ENCODE peak calls at places on chromosomes 12 and 14, in six cellular contexts. One of them, this sample, is unnamed.

GRCh38 chr14:101963611-101964296 is 619 bp upstream of the DYNC1H1 start:
- DNase-seq in left ventricle myocardium inferior: no peak
- DNase-seq in esophagus squamous epithelium: no peak
- DNase-seq in cardiac muscle cell: no peak
- DNase-seq in body of pancreas: no peak
- DNase-seq in cardiac fibroblast: no peak
- DNase-seq in this sample: no peak

GRCh38 chr12:77116277-77116676 is 50.9 kb upstream of the E2F7 start:
- DNase-seq in cardiac fibroblast: peak; percentile 65
- DNase-seq in cardiac muscle cell: peak; percentile 22
- DNase-seq in left ventricle myocardium inferior: no peak
- DNase-seq in esophagus squamous epithelium: no peak
- DNase-seq in body of pancreas: no peak
- DNase-seq in this sample: no peak

GRCh38 chr12:21334771-21335325 is at the start of gene SLCO1A2:
- DNase-seq in cardiac fibroblast: peak; percentile 5
- DNase-seq in cardiac muscle cell: no peak
- DNase-seq in left ventricle myocardium inferior: no peak
- DNase-seq in esophagus squamous epithelium: no peak
- DNase-seq in body of pancreas: no peak
- DNase-seq in this sample: no peak

GRCh38 chr14:55867726-55868125 is 250.5 kb upstream of the PELI2 start:
- DNase-seq in cardiac muscle cell: no peak
- DNase-seq in cardiac fibroblast: peak; percentile 69
- DNase-seq in left ventricle myocardium inferior: no peak
- DNase-seq in body of pancreas: no peak
- DNase-seq in esophagus squamous epithelium: no peak
- DNase-seq in this sample: no peak

GRCh38 chr12:66036317-66036716 is 94.2 kb downstream of the LLPH start:
- DNase-seq in body of pancreas: peak; percentile 29
- DNase-seq in left ventricle myocardium inferior: peak; percentile 40
- DNase-seq in cardiac fibroblast: peak; percentile 97
- DNase-seq in cardiac muscle cell: peak; percentile 85
- DNase-seq in esophagus squamous epithelium: no peak
- DNase-seq in this sample: peak; percentile 89

GRCh38 chr12:113161415-113162016 is 12.0 kb downstream of the CFAP73 start:
- DNase-seq in esophagus squamous epithelium: no peak
- DNase-seq in body of pancreas: no peak
- DNase-seq in left ventricle myocardium inferior: no peak
- DNase-seq in cardiac fibroblast: no peak
- DNase-seq in cardiac muscle cell: no peak
- DNase-seq in this sample: no peak

GRCh38 chr12:52745554-52745953 is 31.6 kb downstream of the KRT76 start:
- DNase-seq in cardiac muscle cell: no peak
- DNase-seq in esophagus squamous epithelium: no peak
- DNase-seq in left ventricle myocardium inferior: no peak
- DNase-seq in body of pancreas: no peak
- DNase-seq in cardiac fibroblast: no peak
- DNase-seq in this sample: no peak

GRCh38 chr12:51751657-51752056 is 96.9 kb downstream of the FIGNL2 start:
- DNase-seq in left ventricle myocardium inferior: no peak
- DNase-seq in body of pancreas: peak; percentile 63
- DNase-seq in esophagus squamous epithelium: no peak
- DNase-seq in cardiac fibroblast: no peak
- DNase-seq in cardiac muscle cell: no peak
- DNase-seq in this sample: no peak

GRCh38 chr12:124194521-124195225 is 100.2 kb upstream of the RFLNA start:
- DNase-seq in cardiac fibroblast: no peak
- DNase-seq in body of pancreas: no peak
- DNase-seq in esophagus squamous epithelium: no peak
- DNase-seq in cardiac muscle cell: no peak
- DNase-seq in left ventricle myocardium inferior: no peak
- DNase-seq in this sample: no peak

GRCh38 chr12:42056130-42056529 is 88.5 kb downstream of the GXYLT1 start:
- DNase-seq in body of pancreas: no peak
- DNase-seq in left ventricle myocardium inferior: no peak
- DNase-seq in cardiac muscle cell: no peak
- DNase-seq in esophagus squamous epithelium: no peak
- DNase-seq in cardiac fibroblast: no peak
- DNase-seq in this sample: no peak

GRCh38 chr14:102532204-102532658 is 22.7 kb upstream of the ANKRD9 start:
- DNase-seq in cardiac fibroblast: peak; percentile 42
- DNase-seq in left ventricle myocardium inferior: no peak
- DNase-seq in esophagus squamous epithelium: no peak
- DNase-seq in body of pancreas: no peak
- DNase-seq in cardiac muscle cell: peak; percentile 57
- DNase-seq in this sample: no peak

GRCh38 chr14:72904218-72904617 is 10.3 kb upstream of the DPF3 start:
- DNase-seq in esophagus squamous epithelium: no peak
- DNase-seq in left ventricle myocardium inferior: no peak
- DNase-seq in cardiac fibroblast: no peak
- DNase-seq in body of pancreas: no peak
- DNase-seq in cardiac muscle cell: no peak
- DNase-seq in this sample: no peak
- H3K4me3 ChIP-seq in esophagus squamous epithelium: no peak overlapping the region
- H3K4me3 ChIP-seq in left ventricle myocardium inferior: no peak overlapping the region
- H3K4me3 ChIP-seq in cardiac fibroblast: no peak overlapping the region
- H3K4me3 ChIP-seq in body of pancreas: no peak overlapping the region
- H3K4me3 ChIP-seq in cardiac muscle cell: no peak overlapping the region
- H3K4me3 ChIP-seq in this sample: no peak overlapping the region

DNA sequence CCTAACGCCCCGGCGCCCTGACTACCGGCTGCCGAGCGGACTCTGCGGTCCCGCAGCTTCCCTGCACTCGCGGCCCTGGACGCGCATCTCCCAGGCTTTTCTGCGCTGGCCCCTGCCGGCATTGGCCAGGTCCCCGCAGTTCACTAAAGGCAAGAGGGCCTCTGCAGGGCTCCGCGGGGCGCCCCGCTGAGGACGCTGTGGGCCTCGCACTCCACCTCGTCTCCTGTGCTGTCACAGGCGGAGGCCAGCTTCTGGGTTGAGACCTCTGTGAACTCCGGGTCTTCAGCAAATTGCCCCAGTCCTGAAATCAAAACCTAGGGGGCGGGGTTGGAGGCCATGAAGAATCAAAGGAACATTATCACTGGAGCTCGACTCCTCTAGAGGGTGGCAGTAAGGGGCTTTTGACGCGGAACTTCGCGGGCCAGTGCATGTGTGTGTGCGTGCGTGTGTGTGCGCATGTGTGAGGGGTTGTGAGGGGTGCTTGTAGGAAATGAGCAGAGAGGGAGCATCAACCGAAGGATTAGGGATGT is 68.5 kb upstream of the CAPRIN2 start:
- DNase-seq in esophagus squamous epithelium: no peak
- DNase-seq in body of pancreas: peak; percentile 62
- DNase-seq in cardiac fibroblast: peak; percentile 32
- DNase-seq in cardiac muscle cell: peak; percentile 61
- DNase-seq in left ventricle myocardium inferior: peak; percentile 31
- DNase-seq in this sample: no peak
- H3K4me3 ChIP-seq in esophagus squamous epithelium: peak overlapping the region; percentile 68
- H3K4me3 ChIP-seq in body of pancreas: no peak overlapping the region
- H3K4me3 ChIP-seq in cardiac fibroblast: no peak overlapping the region
- H3K4me3 ChIP-seq in cardiac muscle cell: no peak overlapping the region
- H3K4me3 ChIP-seq in left ventricle myocardium inferior: peak overlapping the region; percentile 67
- H3K4me3 ChIP-seq in this sample: no peak overlapping the region

GRCh38 chr14:21072781-21073339 is 2.8 kb downstream of the ARHGEF40 start:
- DNase-seq in left ventricle myocardium inferior: no peak
- DNase-seq in cardiac muscle cell: no peak
- DNase-seq in body of pancreas: peak; percentile 32
- DNase-seq in cardiac fibroblast: no peak
- DNase-seq in esophagus squamous epithelium: no peak
- DNase-seq in this sample: no peak

GRCh38 chr14:21075719-21076437 is 5.8 kb downstream of the ARHGEF40 start:
- DNase-seq in cardiac fibroblast: no peak
- DNase-seq in body of pancreas: no peak
- DNase-seq in esophagus squamous epithelium: no peak
- DNase-seq in left ventricle myocardium inferior: no peak
- DNase-seq in cardiac muscle cell: no peak
- DNase-seq in this sample: no peak

GRCh38 chr14:21073921-21074320 is 3.8 kb downstream of the ARHGEF40 start:
- DNase-seq in esophagus squamous epithelium: no peak
- DNase-seq in cardiac muscle cell: no peak
- DNase-seq in left ventricle myocardium inferior: no peak
- DNase-seq in body of pancreas: no peak
- DNase-seq in cardiac fibroblast: no peak
- DNase-seq in this sample: no peak

GRCh38 chr14:21072102-21072501 is 2.0 kb downstream of the ARHGEF40 start:
- DNase-seq in body of pancreas: no peak
- DNase-seq in left ventricle myocardium inferior: no peak
- DNase-seq in cardiac muscle cell: peak; percentile 77
- DNase-seq in esophagus squamous epithelium: no peak
- DNase-seq in cardiac fibroblast: peak; percentile 90
- DNase-seq in this sample: no peak

GRCh38 chr14:21074398-21075272 is 4.5 kb downstream of the ARHGEF40 start:
- DNase-seq in left ventricle myocardium inferior: no peak
- DNase-seq in cardiac muscle cell: no peak
- DNase-seq in esophagus squamous epithelium: no peak
- DNase-seq in body of pancreas: no peak
- DNase-seq in cardiac fibroblast: no peak
- DNase-seq in this sample: no peak
- H3K4me3 ChIP-seq in left ventricle myocardium inferior: no peak overlapping the region
- H3K4me3 ChIP-seq in cardiac muscle cell: no peak overlapping the region
- H3K4me3 ChIP-seq in esophagus squamous epithelium: no peak overlapping the region
- H3K4me3 ChIP-seq in body of pancreas: no peak overlapping the region
- H3K4me3 ChIP-seq in cardiac fibroblast: no peak overlapping the region
- H3K4me3 ChIP-seq in this sample: no peak overlapping the region

DNA sequence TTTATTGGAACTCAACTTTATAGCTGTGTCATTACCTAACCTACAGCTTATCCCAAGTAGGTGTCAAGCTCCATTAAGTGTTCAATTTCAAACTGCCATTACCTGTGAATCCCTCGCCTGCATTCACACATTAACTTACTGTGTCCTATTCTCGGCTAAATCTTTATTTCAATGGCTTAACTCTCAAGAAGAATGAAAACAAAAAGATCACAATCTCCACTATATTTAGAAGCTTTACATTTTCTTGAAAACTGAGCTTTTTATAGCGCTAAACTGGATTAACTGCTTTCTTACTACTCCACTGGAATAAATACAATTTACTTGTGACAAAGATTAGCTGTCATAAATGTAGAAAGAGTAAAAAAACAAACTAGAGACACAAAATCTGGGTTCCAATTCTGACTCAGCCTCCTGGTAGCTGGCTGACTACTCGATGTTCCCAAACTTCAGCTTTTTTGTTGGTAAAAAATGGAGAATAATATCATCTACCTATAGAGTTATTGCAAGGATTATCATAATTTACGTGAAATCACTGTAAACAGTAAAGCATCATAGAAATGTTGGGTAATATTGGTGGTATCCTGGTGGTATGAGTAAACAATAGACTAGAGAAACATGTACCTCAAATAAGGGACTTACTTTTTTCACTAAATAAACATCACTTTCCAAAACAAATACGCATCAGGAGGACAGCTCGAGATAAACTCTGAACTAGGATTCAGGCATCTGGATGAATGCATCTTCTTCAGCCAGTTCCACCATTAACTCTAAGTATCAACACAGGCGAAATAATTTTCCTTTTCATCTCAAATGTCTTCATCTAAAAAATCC is 1.7 kb downstream of the RALGAPA1 start:
- DNase-seq in cardiac muscle cell: no peak
- DNase-seq in left ventricle myocardium inferior: no peak
- DNase-seq in body of pancreas: no peak
- DNase-seq in cardiac fibroblast: peak; percentile 6
- DNase-seq in esophagus squamous epithelium: no peak
- DNase-seq in this sample: no peak
- H3K4me3 ChIP-seq in cardiac muscle cell: peak overlapping the region; percentile 56
- H3K4me3 ChIP-seq in left ventricle myocardium inferior: peak overlapping the region; percentile 88
- H3K4me3 ChIP-seq in body of pancreas: no peak overlapping the region
- H3K4me3 ChIP-seq in cardiac fibroblast: no peak overlapping the region
- H3K4me3 ChIP-seq in esophagus squamous epithelium: peak overlapping the region; percentile 80
- H3K4me3 ChIP-seq in this sample: no peak overlapping the region

This sample was measured in kidney epithelial cell.